ENCODE peak calls at places on chromosome 20, in nine cellular contexts. J, E, D, G, R, V, N, K and O are unnamed samples. For H3K4me1, the result is how much of the 10 kb centered on the place peaks cover.

GRCh38 chr20:42082611-42083010 is 464.4 kb upstream of the CHD6 start:
- DNase-seq in E (no peak), J (no peak), D (peak), R (no peak), V (no peak), G (no peak), N (no peak), K (peak), O (peak)

GRCh38 chr20:45383131-45383530 is 5.0 kb upstream of the TP53TG5 start:
- DNase-seq in N (no peak), J (no peak), G (no peak), V (peak), D (peak), K (no peak), E (no peak), R (no peak), O (no peak)

GRCh38 chr20:54048489-54048888 is 21.9 kb downstream of the BCAS1 start:
- DNase-seq in K (no peak), D (no peak), G (no peak), R (no peak), V (peak), E (no peak), J (no peak), N (no peak), O (no peak)

GRCh38 chr20:41645372-41645771 is 27.2 kb upstream of the CHD6 start:
- DNase-seq in G (no peak), D (no peak), N (no peak), K (no peak), V (no peak), R (no peak), J (peak), E (no peak), O (no peak)

GRCh38 chr20:13158339-13158738 is 62.7 kb upstream of the ISM1 start:
- DNase-seq in N (no peak), V (no peak), G (no peak), K (no peak), E (no peak), J (no peak), R (no peak), D (no peak), O (no peak)

GRCh38 chr20:61218886-61219480 is 33.1 kb upstream of the CDH4 start:
- DNase-seq in D (peak), E (no peak), N (no peak), G (no peak), R (no peak), J (no peak), V (peak), K (no peak), O (no peak)

GRCh38 chr20:53829706-53830521 is 236.3 kb upstream of the ZNF217 start:
- DNase-seq in D (peak), V (peak), R (no peak), N (no peak), G (no peak), J (no peak), K (no peak), E (no peak), O (no peak)

GRCh38 chr20:53748821-53749402 is 155.3 kb upstream of the ZNF217 start:
- DNase-seq in N (no peak), J (no peak), G (no peak), K (no peak), E (no peak), D (peak), V (peak), R (no peak), O (no peak)

GRCh38 chr20:36491901-36492617 is 49.3 kb upstream of the MYL9 start:
- DNase-seq in G (peak), K (no peak), N (no peak), R (no peak), J (no peak), E (no peak), V (peak), D (no peak), O (no peak)

GRCh38 chr20:39253051-39253682 is 291.0 kb downstream of the DHX35 start:
- DNase-seq in V (no peak), N (no peak), G (no peak), D (no peak), J (no peak), R (peak), E (no peak), K (no peak), O (no peak)

GRCh38 chr20:45993197-45993951 is 15.3 kb upstream of the MMP9 start:
- DNase-seq in G (peak), J (peak), K (no peak), N (no peak), D (peak), E (no peak), R (peak), V (peak), O (peak)

GRCh38 chr20:13089950-13090469 is 81.2 kb downstream of the SPTLC3 start:
- DNase-seq in K (no peak), G (no peak), V (no peak), R (no peak), J (no peak), E (no peak), N (no peak), D (no peak), O (no peak)

GRCh38 chr20:32436142-32436861 is 78.2 kb downstream of the ASXL1 start:
- DNase-seq in J (no peak), K (no peak), E (no peak), N (no peak), G (no peak), V (no peak), R (no peak), D (no peak), O (no peak)

GRCh38 chr20:39038047-39038446 is 75.9 kb downstream of the DHX35 start:
- DNase-seq in G (no peak), J (no peak), R (no peak), V (no peak), K (no peak), N (no peak), E (no peak), D (no peak), O (no peak)

GRCh38 chr20:49112596-49113274 is 66.6 kb downstream of the CSE1L start:
- DNase-seq in N (no peak), V (peak), G (no peak), K (no peak), R (no peak), D (peak), J (no peak), E (no peak), O (no peak)

GRCh38 chr20:50073500-50073899 is 39.5 kb downstream of the UBE2V1 start:
- DNase-seq in N (peak), G (no peak), V (no peak), K (no peak), J (no peak), R (peak), D (no peak), E (no peak), O (no peak)

GRCh38 chr20:45867129-45867810 is 9.9 kb downstream of the ZSWIM3 start:
- DNase-seq in K (no peak), G (no peak), V (no peak), N (no peak), D (no peak), E (no peak), R (no peak), J (no peak), O (no peak)

GRCh38 chr20:53655909-53656652 is 62.4 kb upstream of the ZNF217 start:
- DNase-seq in J (no peak), G (no peak), N (no peak), V (peak), R (no peak), E (no peak), K (no peak), D (peak), O (no peak)

GRCh38 chr20:46981184-46981583 is 86.5 kb downstream of the EYA2 start:
- DNase-seq in G (no peak), N (no peak), R (no peak), D (no peak), E (no peak), J (no peak), V (no peak), K (no peak), O (no peak)

GRCh38 chr20:22227301-22227700 is 357.1 kb downstream of the FOXA2 start:
- DNase-seq in D (no peak), V (peak), N (no peak), K (no peak), J (no peak), E (no peak), G (no peak), R (no peak), O (no peak)

GRCh38 chr20:46699651-46700359 is 9.6 kb upstream of the SLC2A10 start:
- DNase-seq in G (no peak), V (no peak), R (no peak), K (no peak), D (peak), J (no peak), E (no peak), N (no peak), O (peak)

GRCh38 chr20:8131598-8132014 is 460 bp upstream of the PLCB1 start:
- DNase-seq in K (no peak), R (no peak), G (no peak), V (peak), D (peak), N (no peak), E (no peak), J (no peak), O (no peak)

GRCh38 chr20:57879437-57880115 is 169.8 kb upstream of the PMEPA1 start:
- DNase-seq in N (peak), G (peak), J (peak), V (no peak), E (no peak), K (no peak), R (no peak), D (no peak), O (no peak)

GRCh38 chr20:4507288-4507719 is 214.4 kb upstream of the PRND start:
- DNase-seq in J (no peak), R (no peak), D (peak), G (no peak), N (no peak), K (no peak), E (no peak), V (peak), O (no peak)

GRCh38 chr20:24819331-24819965 is 129.6 kb upstream of the CST7 start:
- DNase-seq in V (no peak), J (no peak), E (no peak), N (no peak), K (no peak), D (no peak), G (no peak), R (no peak), O (no peak)

GRCh38 chr20:56433880-56434255 is 21.8 kb downstream of the CASS4 start:
- DNase-seq in G (peak), D (peak), J (no peak), K (no peak), V (peak), N (peak), E (no peak), R (no peak), O (no peak)

GRCh38 chr20:35443003-35443402 is 5.0 kb upstream of the GDF5 start:
- DNase-seq in R (no peak), N (no peak), G (no peak), E (no peak), K (no peak), J (no peak), D (peak), V (peak), O (peak)

GRCh38 chr20:17911927-17912326 is 56.7 kb downstream of the SNX5 start:
- DNase-seq in K (no peak), E (no peak), N (no peak), J (no peak), V (no peak), G (no peak), D (no peak), R (no peak), O (no peak)

GRCh38 chr20:47558295-47558694 is 56.6 kb downstream of the NCOA3 start:
- DNase-seq in K (no peak), G (no peak), R (no peak), J (no peak), V (no peak), E (no peak), D (no peak), N (no peak), O (no peak)

GRCh38 chr20:19001177-19001576 is 187.6 kb downstream of the SCP2D1 start:
- DNase-seq in J (no peak), K (no peak), R (no peak), V (no peak), N (no peak), G (no peak), E (no peak), D (no peak), O (no peak)

GRCh38 chr20:45822863-45823262 is 4.2 kb downstream of the TNNC2 start:
- DNase-seq in R (peak), J (no peak), D (peak), V (no peak), N (peak), K (no peak), G (peak), E (no peak), O (peak)

GRCh38 chr20:40293740-40294139 is 395.3 kb downstream of the MAFB start:
- DNase-seq in R (no peak), D (no peak), J (no peak), V (no peak), K (no peak), N (peak), G (no peak), E (peak), O (no peak)

GRCh38 chr20:10626896-10627295 is 46.9 kb downstream of the JAG1 start:
- DNase-seq in G (no peak), E (no peak), N (no peak), J (no peak), K (no peak), D (no peak), V (no peak), R (no peak), O (no peak)

GRCh38 chr20:10619427-10619826 is 54.4 kb downstream of the JAG1 start:
- DNase-seq in K (no peak), R (no peak), V (peak), J (no peak), G (no peak), D (peak), E (no peak), N (no peak), O (no peak)

GRCh38 chr20:10621159-10621558 is 52.6 kb downstream of the JAG1 start:
- DNase-seq in R (no peak), V (no peak), E (no peak), G (no peak), J (no peak), D (no peak), K (no peak), N (no peak), O (no peak)

GRCh38 chr20:10625641-10626040 is 48.2 kb downstream of the JAG1 start:
- DNase-seq in V (no peak), E (no peak), R (no peak), K (no peak), J (no peak), N (no peak), G (no peak), D (no peak), O (no peak)

DNA sequence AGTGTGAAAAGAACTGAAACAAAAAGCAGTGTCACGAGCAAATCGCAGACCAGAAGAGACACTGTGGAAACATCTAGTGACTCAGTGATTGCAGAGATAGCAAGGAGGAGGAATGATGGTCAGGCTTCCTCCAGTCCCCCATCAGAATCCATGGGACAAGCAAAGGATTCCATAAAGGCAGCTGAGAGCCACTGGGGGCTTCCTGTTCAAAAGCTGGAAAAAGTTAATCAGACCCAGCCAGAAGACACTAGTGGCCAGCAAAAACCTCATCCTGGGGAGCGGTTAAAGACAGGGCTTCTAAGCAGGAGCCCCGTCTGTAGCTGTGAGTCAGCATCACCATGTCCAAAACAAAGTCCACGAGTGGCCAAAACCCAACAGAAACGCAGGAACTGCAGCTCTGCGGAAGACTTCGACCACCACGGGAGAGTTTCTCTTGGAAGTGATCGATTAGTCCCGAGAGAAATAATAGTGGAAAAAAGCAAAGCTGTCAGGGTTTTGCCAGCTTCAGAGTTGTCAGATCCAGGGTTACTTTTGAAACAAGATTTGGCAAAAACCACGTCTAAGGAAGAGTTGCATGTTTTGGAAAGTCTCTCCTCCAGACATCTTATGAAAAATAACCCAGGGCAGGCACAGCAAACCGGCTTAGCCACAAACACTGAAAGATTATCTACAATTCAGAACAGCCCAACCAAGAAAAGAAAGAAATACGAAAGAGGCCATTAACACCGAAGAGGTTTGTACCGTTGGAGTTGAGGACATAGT is 51.0 kb downstream of the JAG1 start:
- DNase-seq in E (no peak), R (peak), N (peak), G (no peak), J (no peak), K (no peak), V (peak), D (peak), O (no peak)
- H3K4me1 ChIP-seq in E (under half), R (under half), N (under half), G (under half), J (under half), K (under half), V (under half), D (under half), O (under half)

DNA sequence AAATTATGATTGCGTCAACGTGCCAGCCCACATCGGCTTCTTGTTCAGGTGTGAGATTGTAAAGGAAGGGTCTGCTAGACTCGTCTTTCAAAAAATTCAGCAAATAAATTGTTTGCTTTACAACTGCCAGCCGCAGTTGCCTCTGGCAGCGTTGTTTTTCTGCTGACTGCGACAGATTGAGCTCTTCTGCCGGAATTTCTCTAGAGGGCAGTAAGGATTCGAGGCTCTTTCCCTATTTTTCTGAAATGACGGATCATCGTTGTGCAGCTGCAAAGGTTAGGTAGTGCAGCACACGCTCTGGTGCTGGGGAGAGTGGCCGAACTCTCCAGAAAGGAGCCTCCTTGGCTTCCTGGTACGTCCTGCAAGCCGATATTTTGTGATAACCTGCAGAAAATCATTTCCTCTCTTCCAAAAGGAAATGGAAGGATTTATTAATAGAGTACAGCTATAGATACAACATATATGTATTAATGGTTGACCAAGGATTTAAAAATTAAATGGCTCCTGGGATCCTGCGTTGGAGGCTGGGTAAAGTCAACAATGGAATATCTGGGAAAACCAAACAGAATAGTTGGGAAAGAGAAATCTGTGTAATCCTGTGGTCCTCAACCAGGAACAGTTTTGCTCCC is 121.9 kb upstream of the ZFP64 start:
- DNase-seq in E (no peak), D (peak), J (peak), R (no peak), K (no peak), V (peak), N (no peak), G (no peak), O (peak)
- TF ChIP-seq CTCF in E (no peak), D (peak), J (no peak), R (peak), K (peak), V (peak), N (no peak), G (no peak), O (peak)

GRCh38 chr20:43670423-43670822 is 3.5 kb downstream of the MYBL2 start:
- DNase-seq in V (no peak), G (no peak), K (no peak), N (no peak), J (no peak), R (no peak), D (no peak), E (no peak), O (no peak)

GRCh38 chr20:43681991-43682410 is 15.1 kb downstream of the MYBL2 start:
- DNase-seq in R (no peak), V (no peak), K (peak), D (no peak), G (no peak), N (no peak), J (no peak), E (no peak), O (no peak)

GRCh38 chr20:43680976-43681375 is 14.1 kb downstream of the MYBL2 start:
- DNase-seq in E (no peak), N (no peak), R (no peak), V (no peak), G (no peak), D (no peak), K (no peak), J (no peak), O (no peak)

GRCh38 chr20:43681468-43681942 is 14.6 kb downstream of the MYBL2 start:
- DNase-seq in K (peak), E (no peak), N (no peak), D (no peak), J (no peak), G (no peak), R (no peak), V (no peak), O (no peak)

DNA sequence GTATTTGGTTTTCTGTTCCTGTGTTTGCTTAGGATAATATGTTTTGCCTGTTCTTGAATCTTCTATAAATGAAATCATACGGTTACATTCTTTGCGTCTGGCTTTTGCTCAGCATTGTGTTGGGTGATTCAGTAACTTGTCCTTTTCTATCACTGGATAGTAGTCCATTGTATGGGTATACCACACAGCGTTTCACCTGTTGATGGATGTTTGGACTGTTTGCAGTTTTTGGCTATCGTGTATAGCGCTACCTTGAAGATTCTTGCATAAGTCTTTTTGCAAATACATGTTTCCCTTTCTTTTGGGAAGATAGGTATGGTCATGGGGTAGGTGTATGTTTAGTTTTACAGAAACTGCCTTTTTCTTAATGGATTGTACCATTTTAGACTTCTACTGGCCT is 9.5 kb downstream of the MYBL2 start:
- DNase-seq in E (no peak), G (no peak), N (no peak), K (no peak), D (no peak), V (no peak), R (no peak), J (no peak), O (no peak)
- H3K4me3 ChIP-seq in E (no peak), G (no peak), N (no peak), K (no peak), D (no peak), V (no peak), R (no peak), J (no peak), O (no peak)

DNA sequence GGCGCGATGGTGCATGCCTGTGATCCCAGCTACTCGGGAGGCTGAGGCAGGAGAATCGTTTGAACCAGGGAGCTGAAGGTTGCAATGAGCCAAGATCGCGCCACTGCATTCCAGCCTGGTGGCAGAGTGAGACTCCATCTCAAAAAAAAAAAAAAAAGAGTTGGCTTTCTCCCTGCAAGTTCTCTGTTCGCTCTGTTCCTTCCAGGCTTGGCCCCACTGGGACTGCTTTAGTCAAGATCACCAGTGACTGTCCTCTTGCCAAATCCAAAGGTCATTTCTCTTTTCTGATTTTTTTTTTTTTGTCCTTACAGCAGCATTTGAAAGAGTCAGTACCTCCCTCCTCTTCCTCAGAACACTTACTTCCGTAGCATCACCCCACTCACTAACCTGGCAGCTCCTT is 10.8 kb upstream of the GNRH2 start:
- DNase-seq in G (no peak), D (no peak), V (no peak), N (peak), J (no peak), R (peak), K (no peak), E (no peak), O (no peak)
- H3K4me1 ChIP-seq in G (under half), D (under half), V (under half), N (under half), J (under half), R (under half), K (under half), E (under half), O (under half)

GRCh38 chr20:38033330-38034107 is at the start of the genes RPRD1B and TTI1:
- DNase-seq in N (peak), V (peak), G (peak), E (peak), K (peak), D (peak), J (peak), R (peak), O (peak)
- TF ChIP-seq CTCF in N (no peak), V (no peak), G (no peak), E (no peak), K (no peak), D (no peak), J (no peak), R (no peak), O (no peak)

GRCh38 chr20:51860015-51860882 is 57.9 kb upstream of the SALL4 start:
- DNase-seq in R (no peak), D (peak), N (no peak), K (no peak), E (no peak), J (no peak), V (peak), G (no peak), O (no peak)
- H3K4me3 ChIP-seq in R (no peak), D (no peak), N (no peak), K (no peak), E (no peak), J (no peak), V (no peak), G (no peak), O (no peak)